ENCODE peak calls at places on chromosomes 4 and X, in four cellular contexts. U is CD4-positive, CD25-positive, alpha-beta regulatory T cell; I is ascending aorta; M is mesendoderm. Q is an unnamed sample. For H3K27me3, the result is how much of the 10 kb centered on the place peaks cover.

GRCh38 chr4:89615056-89615455 is 221.9 kb downstream of the SNCA start:
- DNase-seq in U (no peak), I (no peak), M (no peak), Q (no peak)

GRCh38 chrX:41148553-41148952 is 63.3 kb downstream of the USP9X start:
- DNase-seq in U (no peak), I (no peak), M (no peak), Q (no peak)

GRCh38 chr4:159823743-159824142 is 720.9 kb downstream of the RAPGEF2 start:
- DNase-seq in U (no peak), I (no peak), M (peak), Q (no peak)

GRCh38 chr4:58776627-58777026 is 1666.4 kb upstream of the IGFBP7 start:
- DNase-seq in U (no peak), I (no peak), M (no peak), Q (no peak)

GRCh38 chrX:9149831-9150230 is 115.9 kb upstream of the FAM9B start:
- DNase-seq in U (no peak), I (no peak), M (no peak), Q (no peak)

GRCh38 chr4:114694770-114695169 is 96.2 kb downstream of the UGT8 start:
- DNase-seq in U (no peak), I (no peak), M (peak), Q (no peak)

GRCh38 chr4:6876440-6876839 is 33.2 kb upstream of the TBC1D14 start:
- DNase-seq in U (no peak), I (no peak), M (no peak), Q (no peak)

GRCh38 chr4:111847256-111848108 is 297.8 kb upstream of the FAM241A start:
- DNase-seq in U (no peak), I (no peak), M (peak), Q (no peak)

GRCh38 chrX:102129473-102129872 is 4.0 kb downstream of the TCEAL2 start:
- DNase-seq in U (no peak), I (no peak), M (no peak), Q (no peak)

GRCh38 chrX:53116101-53116500 is 22.2 kb downstream of the KANTR start:
- DNase-seq in U (no peak), I (no peak), M (no peak), Q (no peak)

GRCh38 chrX:152853986-152854385 is 23.1 kb downstream of the NSDHL start:
- DNase-seq in U (no peak), I (no peak), M (no peak), Q (no peak)

GRCh38 chr4:2412885-2413716 is 5.3 kb downstream of the ZFYVE28 start:
- DNase-seq in U (peak), I (peak), M (peak), Q (no peak)

GRCh38 chr4:174423257-174423944 is 98.9 kb downstream of the HPGD start:
- DNase-seq in U (no peak), I (no peak), M (no peak), Q (no peak)

GRCh38 chr4:118857760-118858159 is 21.8 kb upstream of the SEC24D start:
- DNase-seq in U (no peak), I (no peak), M (no peak), Q (no peak)

GRCh38 chr4:123876122-123876521 is 479.5 kb downstream of the SPRY1 start:
- DNase-seq in U (no peak), I (no peak), M (no peak), Q (no peak)

GRCh38 chrX:33434256-33435092 is 223.1 kb upstream of the DMD start:
- DNase-seq in U (no peak), I (no peak), M (peak), Q (no peak)

GRCh38 chrX:69503228-69503834 is 795 bp upstream of the NALF2 start:
- DNase-seq in U (no peak), I (no peak), M (no peak), Q (no peak)

GRCh38 chrX:69504626-69505612 is 793 bp downstream of the NALF2 start:
- DNase-seq in U (no peak), I (no peak), M (no peak), Q (no peak)

GRCh38 chrX:69505772-69506616 is 1.9 kb downstream of the NALF2 start:
- DNase-seq in U (no peak), I (no peak), M (no peak), Q (peak)

GRCh38 chrX:69503835-69504625 is at the start of gene NALF2:
- DNase-seq in U (no peak), I (no peak), M (peak), Q (no peak)

DNA sequence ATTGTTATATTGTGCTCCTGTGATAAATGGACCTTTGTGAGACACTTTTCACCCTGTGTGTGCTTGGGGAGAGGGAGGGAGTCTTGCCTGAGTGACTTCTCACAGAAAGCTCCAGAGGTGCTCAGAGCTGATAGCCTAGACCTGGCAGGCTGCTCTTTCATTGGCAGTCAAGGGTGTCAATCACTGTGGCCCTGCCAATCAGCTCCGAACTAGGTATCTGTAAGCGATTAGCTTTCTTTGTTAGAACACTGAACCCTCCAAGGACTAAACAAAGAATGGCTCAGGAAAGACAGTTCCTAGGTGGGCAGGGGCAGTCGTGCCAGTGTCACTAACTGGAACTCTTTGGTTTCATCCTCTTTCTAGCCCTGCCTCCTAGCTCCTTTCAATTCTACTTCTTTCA is 2.7 kb upstream of the NALF2 start:
- DNase-seq in U (no peak), I (no peak), M (peak), Q (no peak)
- H3K27me3 ChIP-seq in U (under half), I (under half), M (under half), Q (under half)

GRCh38 chr4:76252271-76252653 is 741 bp downstream of the FAM47E start:
- DNase-seq in U (no peak), I (no peak), M (no peak), Q (no peak)
- H3K4me3 ChIP-seq in U (no peak), I (peak), M (no peak), Q (peak)

GRCh38 chrX:74284391-74284952 is 19.5 kb upstream of the ZCCHC13 start:
- DNase-seq in U (no peak), I (no peak), M (no peak), Q (no peak)
- H3K27me3 ChIP-seq in U (under half), I (under half), M (under half), Q (under half)

GRCh38 chr4:74365761-74366160 is 816 bp downstream of the EREG start:
- DNase-seq in U (no peak), I (no peak), M (peak), Q (no peak)
- H3K4me3 ChIP-seq in U (no peak), I (peak), M (no peak), Q (peak)

DNA sequence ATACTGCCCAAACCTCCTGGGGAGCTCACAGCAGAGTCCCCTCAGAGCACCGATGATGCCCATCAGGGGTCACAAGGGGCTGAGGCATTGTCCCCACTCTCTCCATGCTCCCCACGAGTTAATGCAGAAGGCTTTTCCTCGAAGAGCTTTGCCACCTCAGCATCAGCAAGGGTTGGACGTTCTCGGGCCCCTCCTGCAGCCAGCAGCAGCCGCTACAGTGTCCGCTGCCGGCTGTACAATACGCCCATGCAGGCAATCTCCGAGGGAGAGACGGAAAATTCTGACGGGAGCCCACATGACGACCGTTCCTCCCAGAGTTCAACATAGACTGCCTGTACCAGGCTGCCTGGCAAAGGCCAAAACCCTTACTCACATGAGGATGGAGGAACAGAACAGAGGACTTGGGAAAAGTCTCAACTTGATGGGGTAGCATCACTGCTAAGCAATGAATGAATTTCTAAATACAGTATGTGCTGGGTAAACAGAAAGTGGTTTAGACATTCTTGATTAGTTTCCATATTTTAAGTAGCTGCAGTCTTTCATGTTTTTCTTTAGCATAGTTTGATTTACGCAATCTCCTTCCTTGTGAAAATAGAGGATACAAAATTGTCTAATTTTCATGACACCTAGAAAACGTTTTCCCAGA is 5.0 kb upstream of the SCML1 start:
- DNase-seq in U (no peak), I (no peak), M (no peak), Q (no peak)
- H3K27me3 ChIP-seq in U (under half), I (under half), M (under half), Q (under half)

Q was measured in vagina.